ENCODE peak calls at places on chromosomes 5 and 9, in seven cellular contexts. One of them, this sample, is unnamed.

GRCh38 chr9:137836151-137836830 is 41.3 kb upstream of the CACNA1B start:
- DNase-seq in CD8-positive, alpha-beta T cell: no peak
- DNase-seq in PC-3: no peak
- DNase-seq in heart right ventricle: no peak
- DNase-seq in suprapubic skin: no peak
- DNase-seq in colonic mucosa: no peak
- DNase-seq in mammary epithelial cell: no peak
- DNase-seq in this sample: no peak

GRCh38 chr9:14191512-14191911 is 122.4 kb downstream of the NFIB start:
- DNase-seq in colonic mucosa: no peak
- DNase-seq in mammary epithelial cell: no peak
- DNase-seq in PC-3: no peak
- DNase-seq in CD8-positive, alpha-beta T cell: no peak
- DNase-seq in suprapubic skin: no peak
- DNase-seq in heart right ventricle: no peak
- DNase-seq in this sample: no peak

GRCh38 chr5:88674262-88675158 is 208.5 kb downstream of the MEF2C start:
- DNase-seq in CD8-positive, alpha-beta T cell: no peak
- DNase-seq in heart right ventricle: no peak
- DNase-seq in mammary epithelial cell: no peak
- DNase-seq in suprapubic skin: no peak
- DNase-seq in PC-3: no peak
- DNase-seq in colonic mucosa: no peak
- DNase-seq in this sample: no peak

GRCh38 chr5:137478043-137478442 is 21.1 kb downstream of the SPOCK1 start:
- DNase-seq in colonic mucosa: no peak
- DNase-seq in mammary epithelial cell: no peak
- DNase-seq in PC-3: no peak
- DNase-seq in CD8-positive, alpha-beta T cell: no peak
- DNase-seq in heart right ventricle: no peak
- DNase-seq in suprapubic skin: no peak
- DNase-seq in this sample: no peak

GRCh38 chr5:38672059-38672791 is 115.8 kb upstream of the LIFR start:
- DNase-seq in heart right ventricle: no peak
- DNase-seq in colonic mucosa: no peak
- DNase-seq in CD8-positive, alpha-beta T cell: no peak
- DNase-seq in mammary epithelial cell: no peak
- DNase-seq in suprapubic skin: no peak
- DNase-seq in PC-3: peak; percentile 89
- DNase-seq in this sample: peak; percentile 74

GRCh38 chr5:170313344-170313743 is 15.8 kb upstream of the LCP2 start:
- DNase-seq in CD8-positive, alpha-beta T cell: no peak
- DNase-seq in heart right ventricle: no peak
- DNase-seq in colonic mucosa: no peak
- DNase-seq in suprapubic skin: no peak
- DNase-seq in PC-3: no peak
- DNase-seq in mammary epithelial cell: no peak
- DNase-seq in this sample: no peak

GRCh38 chr5:159605585-159605984 is 275.3 kb upstream of the IL12B start:
- DNase-seq in suprapubic skin: no peak
- DNase-seq in mammary epithelial cell: no peak
- DNase-seq in PC-3: no peak
- DNase-seq in heart right ventricle: peak; percentile 78
- DNase-seq in colonic mucosa: no peak
- DNase-seq in CD8-positive, alpha-beta T cell: no peak
- DNase-seq in this sample: no peak

GRCh38 chr5:35246928-35247644 is 16.8 kb upstream of the PRLR start:
- DNase-seq in colonic mucosa: peak; percentile 48
- DNase-seq in CD8-positive, alpha-beta T cell: no peak
- DNase-seq in heart right ventricle: peak; percentile 35
- DNase-seq in suprapubic skin: no peak
- DNase-seq in mammary epithelial cell: no peak
- DNase-seq in PC-3: peak; percentile 7
- DNase-seq in this sample: no peak

GRCh38 chr5:9332026-9332425 is 213.8 kb downstream of the SEMA5A start:
- DNase-seq in mammary epithelial cell: no peak
- DNase-seq in CD8-positive, alpha-beta T cell: no peak
- DNase-seq in PC-3: no peak
- DNase-seq in suprapubic skin: no peak
- DNase-seq in heart right ventricle: no peak
- DNase-seq in colonic mucosa: no peak
- DNase-seq in this sample: no peak

GRCh38 chr5:129904667-129905466 is 602 bp downstream of the CHSY3 start:
- DNase-seq in heart right ventricle: peak; percentile 7
- DNase-seq in PC-3: no peak
- DNase-seq in colonic mucosa: no peak
- DNase-seq in CD8-positive, alpha-beta T cell: no peak
- DNase-seq in mammary epithelial cell: peak; percentile 44
- DNase-seq in suprapubic skin: peak; percentile 63
- DNase-seq in this sample: no peak

GRCh38 chr9:91500509-91501011 is 76.9 kb upstream of the NFIL3 start:
- DNase-seq in PC-3: peak; percentile 69
- DNase-seq in colonic mucosa: no peak
- DNase-seq in heart right ventricle: no peak
- DNase-seq in mammary epithelial cell: peak; percentile 71
- DNase-seq in CD8-positive, alpha-beta T cell: no peak
- DNase-seq in suprapubic skin: no peak
- DNase-seq in this sample: no peak

GRCh38 chr9:104906441-104907277 is 21.3 kb downstream of the ABCA1 start:
- DNase-seq in mammary epithelial cell: peak; percentile 21
- DNase-seq in colonic mucosa: no peak
- DNase-seq in suprapubic skin: peak; percentile 85
- DNase-seq in PC-3: peak; percentile 48
- DNase-seq in CD8-positive, alpha-beta T cell: no peak
- DNase-seq in heart right ventricle: no peak
- DNase-seq in this sample: no peak

GRCh38 chr5:14930486-14930885 is 58.9 kb upstream of the ANKH start:
- DNase-seq in PC-3: no peak
- DNase-seq in CD8-positive, alpha-beta T cell: no peak
- DNase-seq in heart right ventricle: no peak
- DNase-seq in mammary epithelial cell: no peak
- DNase-seq in suprapubic skin: no peak
- DNase-seq in colonic mucosa: no peak
- DNase-seq in this sample: no peak

GRCh38 chr5:122500245-122501086 is 188.4 kb downstream of the SNCAIP start:
- DNase-seq in CD8-positive, alpha-beta T cell: no peak
- DNase-seq in PC-3: peak; percentile 54
- DNase-seq in mammary epithelial cell: peak; percentile 30
- DNase-seq in colonic mucosa: no peak
- DNase-seq in heart right ventricle: peak; percentile 40
- DNase-seq in suprapubic skin: no peak
- DNase-seq in this sample: peak; percentile 62

DNA sequence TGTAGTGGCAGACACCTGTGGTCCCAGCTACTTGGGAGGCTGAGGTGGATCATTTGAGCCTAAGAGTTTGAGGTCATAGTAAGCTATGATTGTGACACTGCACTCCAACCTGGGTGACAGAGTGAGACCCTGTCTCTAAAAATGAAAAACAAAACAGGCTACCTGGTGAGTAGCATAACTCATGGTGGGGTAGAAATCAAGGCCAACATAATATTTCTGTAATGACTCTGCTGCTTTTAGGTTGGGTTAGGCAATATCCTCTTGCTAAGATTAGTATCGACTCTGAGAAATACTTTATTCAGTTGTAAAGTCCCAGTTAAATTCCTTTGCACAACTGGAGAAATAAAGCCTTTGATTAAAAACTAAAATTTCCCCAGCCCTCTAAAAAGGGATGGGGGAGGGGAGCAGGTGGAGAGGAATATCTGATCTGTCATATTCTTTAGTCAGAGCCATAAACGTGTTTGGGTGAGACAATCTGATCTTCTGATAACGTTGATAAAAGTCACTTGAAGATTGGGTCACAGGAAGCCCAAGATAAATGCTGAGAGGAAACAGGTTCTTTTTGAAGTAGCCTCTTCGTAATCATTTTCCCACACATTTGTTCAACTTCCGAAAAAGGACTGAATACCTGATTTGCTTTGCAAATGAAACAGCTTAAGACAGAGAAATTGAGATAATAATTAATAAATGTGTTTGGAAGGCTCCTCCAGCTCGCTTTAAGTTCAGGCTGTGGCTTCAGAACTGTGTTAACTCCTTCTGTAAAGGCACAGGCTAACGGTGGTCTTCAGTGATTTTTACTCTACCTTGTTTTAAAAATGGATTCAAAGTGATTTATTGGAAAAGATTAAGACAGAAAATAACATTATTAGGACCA is 15.0 kb downstream of the IL4 start:
- DNase-seq in colonic mucosa: no peak
- DNase-seq in PC-3: no peak
- DNase-seq in mammary epithelial cell: no peak
- DNase-seq in heart right ventricle: no peak
- DNase-seq in CD8-positive, alpha-beta T cell: no peak
- DNase-seq in suprapubic skin: no peak
- DNase-seq in this sample: no peak
- TF ChIP-seq CTCF in colonic mucosa: no peak
- TF ChIP-seq CTCF in PC-3: no peak
- TF ChIP-seq CTCF in mammary epithelial cell: no peak
- TF ChIP-seq CTCF in heart right ventricle: no peak
- TF ChIP-seq CTCF in CD8-positive, alpha-beta T cell: no peak
- TF ChIP-seq CTCF in suprapubic skin: no peak
- TF ChIP-seq CTCF in this sample: no peak

GRCh38 chr5:131305138-131305650 is 41.3 kb downstream of the CDC42SE2 start:
- DNase-seq in suprapubic skin: no peak
- DNase-seq in colonic mucosa: no peak
- DNase-seq in PC-3: no peak
- DNase-seq in CD8-positive, alpha-beta T cell: no peak
- DNase-seq in heart right ventricle: no peak
- DNase-seq in mammary epithelial cell: no peak
- DNase-seq in this sample: no peak
- H3K9me3 ChIP-seq in suprapubic skin: no peaks in the 10 kb centered on the region
- H3K9me3 ChIP-seq in colonic mucosa: no peaks in the 10 kb centered on the region
- H3K9me3 ChIP-seq in PC-3: no peaks in the 10 kb centered on the region
- H3K9me3 ChIP-seq in CD8-positive, alpha-beta T cell: no peaks in the 10 kb centered on the region
- H3K9me3 ChIP-seq in heart right ventricle: no peaks in the 10 kb centered on the region
- H3K9me3 ChIP-seq in mammary epithelial cell: no peaks in the 10 kb centered on the region
- H3K9me3 ChIP-seq in this sample: peaks cover 13% of the 10 kb centered on the region

GRCh38 chr9:127714020-127714835 is 1.2 kb downstream of the PTRH1 start:
- DNase-seq in colonic mucosa: no peak
- DNase-seq in heart right ventricle: no peak
- DNase-seq in CD8-positive, alpha-beta T cell: no peak
- DNase-seq in suprapubic skin: no peak
- DNase-seq in PC-3: peak; percentile 16
- DNase-seq in mammary epithelial cell: no peak
- DNase-seq in this sample: no peak
- TF ChIP-seq CTCF in colonic mucosa: no peak
- TF ChIP-seq CTCF in heart right ventricle: no peak
- TF ChIP-seq CTCF in CD8-positive, alpha-beta T cell: no peak
- TF ChIP-seq CTCF in suprapubic skin: no peak
- TF ChIP-seq CTCF in PC-3: no peak
- TF ChIP-seq CTCF in mammary epithelial cell: no peak
- TF ChIP-seq CTCF in this sample: no peak

GRCh38 chr5:2300861-2301610 is 418.3 kb upstream of the IRX4 start:
- DNase-seq in suprapubic skin: no peak
- DNase-seq in mammary epithelial cell: no peak
- DNase-seq in heart right ventricle: no peak
- DNase-seq in colonic mucosa: no peak
- DNase-seq in PC-3: no peak
- DNase-seq in CD8-positive, alpha-beta T cell: no peak
- DNase-seq in this sample: no peak

GRCh38 chr5:2303391-2304100 is 420.8 kb upstream of the IRX4 start:
- DNase-seq in CD8-positive, alpha-beta T cell: no peak
- DNase-seq in suprapubic skin: no peak
- DNase-seq in mammary epithelial cell: no peak
- DNase-seq in PC-3: no peak
- DNase-seq in heart right ventricle: no peak
- DNase-seq in colonic mucosa: no peak
- DNase-seq in this sample: no peak

GRCh38 chr5:2300421-2300820 is 417.7 kb upstream of the IRX4 start:
- DNase-seq in PC-3: no peak
- DNase-seq in mammary epithelial cell: no peak
- DNase-seq in CD8-positive, alpha-beta T cell: no peak
- DNase-seq in colonic mucosa: no peak
- DNase-seq in heart right ventricle: no peak
- DNase-seq in suprapubic skin: no peak
- DNase-seq in this sample: no peak

GRCh38 chr5:2299388-2300220 is 416.9 kb upstream of the IRX4 start:
- DNase-seq in colonic mucosa: no peak
- DNase-seq in CD8-positive, alpha-beta T cell: no peak
- DNase-seq in PC-3: no peak
- DNase-seq in suprapubic skin: no peak
- DNase-seq in heart right ventricle: no peak
- DNase-seq in mammary epithelial cell: no peak
- DNase-seq in this sample: no peak

GRCh38 chr5:2302169-2302568 is 419.4 kb upstream of the IRX4 start:
- DNase-seq in mammary epithelial cell: no peak
- DNase-seq in colonic mucosa: no peak
- DNase-seq in suprapubic skin: no peak
- DNase-seq in PC-3: no peak
- DNase-seq in heart right ventricle: no peak
- DNase-seq in CD8-positive, alpha-beta T cell: no peak
- DNase-seq in this sample: no peak
- H3K9me3 ChIP-seq in mammary epithelial cell: peaks cover 40% of the 10 kb centered on the region
- H3K9me3 ChIP-seq in colonic mucosa: no peaks in the 10 kb centered on the region
- H3K9me3 ChIP-seq in suprapubic skin: no peaks in the 10 kb centered on the region
- H3K9me3 ChIP-seq in PC-3: no peaks in the 10 kb centered on the region
- H3K9me3 ChIP-seq in heart right ventricle: no peaks in the 10 kb centered on the region
- H3K9me3 ChIP-seq in CD8-positive, alpha-beta T cell: no peaks in the 10 kb centered on the region
- H3K9me3 ChIP-seq in this sample: no peaks in the 10 kb centered on the region